ENCODE peak calls at places on chromosomes 2 and 18, in nine cellular contexts. One of them, this sample, is unnamed. For H3K27me3 and H3K9me3, the result is how much of the 10 kb centered on the place peaks cover.

GRCh38 chr18:54148151-54148550 is 76.3 kb downstream of the MBD2 start:
- DNase-seq in body of pancreas: no peak
- DNase-seq in Peyer's patch: no peak
- DNase-seq in uterus: no peak
- DNase-seq in sigmoid colon: no peak
- DNase-seq in HCT116: no peak
- DNase-seq in transverse colon: no peak
- DNase-seq in IMR-90: no peak
- DNase-seq in adrenal gland: no peak
- DNase-seq in this sample: no peak

GRCh38 chr18:22094375-22094767 is 75.0 kb upstream of the GATA6 start:
- DNase-seq in body of pancreas: no peak
- DNase-seq in Peyer's patch: no peak
- DNase-seq in uterus: no peak
- DNase-seq in sigmoid colon: no peak
- DNase-seq in HCT116: no peak
- DNase-seq in transverse colon: no peak
- DNase-seq in IMR-90: no peak
- DNase-seq in adrenal gland: no peak
- DNase-seq in this sample: no peak

GRCh38 chr2:44170337-44170736 is 1.7 kb downstream of the PPM1B start:
- DNase-seq in body of pancreas: peak
- DNase-seq in Peyer's patch: no peak
- DNase-seq in uterus: no peak
- DNase-seq in sigmoid colon: no peak
- DNase-seq in HCT116: no peak
- DNase-seq in transverse colon: no peak
- DNase-seq in IMR-90: peak
- DNase-seq in adrenal gland: no peak
- DNase-seq in this sample: no peak

GRCh38 chr2:171595456-171595855 is 73.2 kb downstream of the CYBRD1 start:
- DNase-seq in body of pancreas: no peak
- DNase-seq in Peyer's patch: no peak
- DNase-seq in uterus: no peak
- DNase-seq in sigmoid colon: no peak
- DNase-seq in HCT116: no peak
- DNase-seq in transverse colon: no peak
- DNase-seq in IMR-90: no peak
- DNase-seq in adrenal gland: no peak
- DNase-seq in this sample: no peak

GRCh38 chr2:106094101-106094860 is 99.8 kb downstream of the UXS1 start:
- DNase-seq in body of pancreas: no peak
- DNase-seq in Peyer's patch: peak
- DNase-seq in uterus: no peak
- DNase-seq in sigmoid colon: no peak
- DNase-seq in HCT116: no peak
- DNase-seq in transverse colon: no peak
- DNase-seq in IMR-90: no peak
- DNase-seq in adrenal gland: no peak
- DNase-seq in this sample: no peak

GRCh38 chr2:105417789-105418475 is 19.1 kb upstream of the FHL2 start:
- DNase-seq in body of pancreas: no peak
- DNase-seq in Peyer's patch: no peak
- DNase-seq in uterus: no peak
- DNase-seq in sigmoid colon: no peak
- DNase-seq in HCT116: no peak
- DNase-seq in transverse colon: no peak
- DNase-seq in IMR-90: peak
- DNase-seq in adrenal gland: no peak
- DNase-seq in this sample: no peak

GRCh38 chr2:98458207-98458606 is 13.5 kb downstream of the INPP4A start:
- DNase-seq in body of pancreas: no peak
- DNase-seq in Peyer's patch: peak
- DNase-seq in uterus: no peak
- DNase-seq in sigmoid colon: no peak
- DNase-seq in HCT116: no peak
- DNase-seq in transverse colon: no peak
- DNase-seq in IMR-90: peak
- DNase-seq in adrenal gland: no peak
- DNase-seq in this sample: no peak

GRCh38 chr2:27509326-27509725 is 12.7 kb downstream of the GCKR start:
- DNase-seq in body of pancreas: no peak
- DNase-seq in Peyer's patch: no peak
- DNase-seq in uterus: no peak
- DNase-seq in sigmoid colon: no peak
- DNase-seq in HCT116: no peak
- DNase-seq in transverse colon: no peak
- DNase-seq in IMR-90: peak
- DNase-seq in adrenal gland: no peak
- DNase-seq in this sample: no peak

GRCh38 chr18:75456277-75456676 is 28.8 kb upstream of the SMIM21 start:
- DNase-seq in body of pancreas: no peak
- DNase-seq in Peyer's patch: no peak
- DNase-seq in uterus: no peak
- DNase-seq in sigmoid colon: no peak
- DNase-seq in HCT116: no peak
- DNase-seq in transverse colon: no peak
- DNase-seq in IMR-90: no peak
- DNase-seq in adrenal gland: no peak
- DNase-seq in this sample: no peak

GRCh38 chr2:235187806-235188205 is 236.0 kb downstream of the SH3BP4 start:
- DNase-seq in body of pancreas: no peak
- DNase-seq in Peyer's patch: no peak
- DNase-seq in uterus: no peak
- DNase-seq in sigmoid colon: no peak
- DNase-seq in HCT116: no peak
- DNase-seq in transverse colon: no peak
- DNase-seq in IMR-90: no peak
- DNase-seq in adrenal gland: no peak
- DNase-seq in this sample: no peak
- TF ChIP-seq POLR2A in body of pancreas: no peak
- TF ChIP-seq POLR2A in Peyer's patch: no peak
- TF ChIP-seq POLR2A in uterus: no peak
- TF ChIP-seq POLR2A in sigmoid colon: no peak
- TF ChIP-seq POLR2A in HCT116: no peak
- TF ChIP-seq POLR2A in transverse colon: no peak
- TF ChIP-seq POLR2A in IMR-90: no peak
- TF ChIP-seq POLR2A in adrenal gland: no peak
- TF ChIP-seq POLR2A in this sample: no peak

GRCh38 chr2:118237451-118237850 is 149.2 kb downstream of the INSIG2 start:
- DNase-seq in body of pancreas: no peak
- DNase-seq in Peyer's patch: no peak
- DNase-seq in uterus: no peak
- DNase-seq in sigmoid colon: no peak
- DNase-seq in HCT116: no peak
- DNase-seq in transverse colon: no peak
- DNase-seq in IMR-90: no peak
- DNase-seq in adrenal gland: no peak
- DNase-seq in this sample: no peak

GRCh38 chr2:118232391-118233255 is 144.4 kb downstream of the INSIG2 start:
- DNase-seq in body of pancreas: no peak
- DNase-seq in Peyer's patch: no peak
- DNase-seq in uterus: no peak
- DNase-seq in sigmoid colon: no peak
- DNase-seq in HCT116: no peak
- DNase-seq in transverse colon: no peak
- DNase-seq in IMR-90: no peak
- DNase-seq in adrenal gland: no peak
- DNase-seq in this sample: no peak

GRCh38 chr2:118227698-118228508 is 139.6 kb downstream of the INSIG2 start:
- DNase-seq in body of pancreas: no peak
- DNase-seq in Peyer's patch: no peak
- DNase-seq in uterus: no peak
- DNase-seq in sigmoid colon: no peak
- DNase-seq in HCT116: no peak
- DNase-seq in transverse colon: no peak
- DNase-seq in IMR-90: no peak
- DNase-seq in adrenal gland: no peak
- DNase-seq in this sample: no peak

DNA sequence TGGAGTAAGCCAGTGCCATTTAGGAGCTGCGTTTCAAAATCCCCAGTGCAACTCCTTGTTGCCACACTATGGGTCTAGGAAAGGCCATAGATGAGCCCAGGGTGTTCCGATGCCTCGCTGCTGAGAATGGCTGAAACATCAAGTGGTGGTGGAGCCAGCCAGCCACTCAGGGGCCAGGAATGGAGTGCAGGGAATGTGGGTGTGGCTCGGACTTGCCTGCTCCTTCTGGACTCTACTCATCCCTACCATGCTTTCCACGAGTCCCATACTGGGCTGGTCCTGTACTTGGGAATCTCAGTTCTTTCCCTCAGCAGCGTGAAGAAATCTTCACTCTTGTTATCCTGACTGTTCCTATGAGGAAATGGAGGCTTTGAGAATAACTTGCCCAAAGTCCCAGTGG is 143.5 kb downstream of the INSIG2 start:
- DNase-seq in body of pancreas: no peak
- DNase-seq in Peyer's patch: no peak
- DNase-seq in uterus: no peak
- DNase-seq in sigmoid colon: no peak
- DNase-seq in HCT116: no peak
- DNase-seq in transverse colon: no peak
- DNase-seq in IMR-90: no peak
- DNase-seq in adrenal gland: no peak
- DNase-seq in this sample: no peak
- H3K27me3 ChIP-seq in body of pancreas: under half
- H3K27me3 ChIP-seq in Peyer's patch: under half
- H3K27me3 ChIP-seq in uterus: under half
- H3K27me3 ChIP-seq in sigmoid colon: under half
- H3K27me3 ChIP-seq in HCT116: under half
- H3K27me3 ChIP-seq in transverse colon: under half
- H3K27me3 ChIP-seq in IMR-90: under half
- H3K27me3 ChIP-seq in adrenal gland: under half
- H3K27me3 ChIP-seq in this sample: under half

DNA sequence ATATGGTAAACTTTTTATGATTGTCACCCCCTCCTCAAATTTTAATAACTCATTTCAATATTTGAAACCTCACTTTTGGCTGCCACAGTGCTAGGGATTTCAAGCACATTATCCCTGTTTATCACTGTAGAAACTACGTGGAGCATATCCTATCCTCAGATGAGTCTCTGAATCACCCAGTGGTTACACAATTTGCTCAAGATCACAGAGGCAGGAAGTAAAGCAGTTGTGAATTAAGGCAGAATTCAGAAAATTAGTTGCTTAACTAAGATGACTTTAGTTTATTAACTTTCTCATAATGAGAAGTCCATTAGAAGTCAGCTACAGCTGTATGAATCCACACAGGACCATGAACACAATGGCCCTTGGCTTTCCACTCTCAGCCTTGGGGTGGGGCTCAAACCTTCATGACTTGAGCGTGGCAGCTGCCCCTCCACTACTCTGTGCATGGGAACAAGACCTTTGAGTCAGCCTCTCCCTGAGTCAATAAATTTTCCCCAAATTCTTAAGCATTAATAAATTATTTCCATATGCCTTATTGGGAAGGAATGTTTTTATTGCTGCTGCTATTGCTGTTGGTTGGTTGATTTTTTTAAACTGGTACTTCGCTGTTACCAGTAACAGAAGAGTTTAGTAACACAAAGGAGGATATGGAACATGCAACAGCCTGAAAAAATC is 369.0 kb downstream of the CBLN2 start:
- DNase-seq in body of pancreas: no peak
- DNase-seq in Peyer's patch: no peak
- DNase-seq in uterus: no peak
- DNase-seq in sigmoid colon: no peak
- DNase-seq in HCT116: no peak
- DNase-seq in transverse colon: no peak
- DNase-seq in IMR-90: no peak
- DNase-seq in adrenal gland: no peak
- DNase-seq in this sample: no peak
- H3K9me3 ChIP-seq in body of pancreas: under half
- H3K9me3 ChIP-seq in Peyer's patch: under half
- H3K9me3 ChIP-seq in uterus: under half
- H3K9me3 ChIP-seq in sigmoid colon: under half
- H3K9me3 ChIP-seq in HCT116: under half
- H3K9me3 ChIP-seq in transverse colon: under half
- H3K9me3 ChIP-seq in IMR-90: under half
- H3K9me3 ChIP-seq in adrenal gland: under half
- H3K9me3 ChIP-seq in this sample: under half

GRCh38 chr2:54077088-54077900 is 38.1 kb upstream of the ACYP2 start:
- DNase-seq in body of pancreas: no peak
- DNase-seq in Peyer's patch: no peak
- DNase-seq in uterus: no peak
- DNase-seq in sigmoid colon: no peak
- DNase-seq in HCT116: no peak
- DNase-seq in transverse colon: no peak
- DNase-seq in IMR-90: no peak
- DNase-seq in adrenal gland: no peak
- DNase-seq in this sample: no peak
- TF ChIP-seq POLR2A in body of pancreas: no peak
- TF ChIP-seq POLR2A in Peyer's patch: no peak
- TF ChIP-seq POLR2A in uterus: no peak
- TF ChIP-seq POLR2A in sigmoid colon: no peak
- TF ChIP-seq POLR2A in HCT116: no peak
- TF ChIP-seq POLR2A in transverse colon: no peak
- TF ChIP-seq POLR2A in IMR-90: no peak
- TF ChIP-seq POLR2A in adrenal gland: no peak
- TF ChIP-seq POLR2A in this sample: no peak

GRCh38 chr18:45478889-45479288 is 136.4 kb upstream of the SLC14A2 start:
- DNase-seq in body of pancreas: no peak
- DNase-seq in Peyer's patch: no peak
- DNase-seq in uterus: no peak
- DNase-seq in sigmoid colon: no peak
- DNase-seq in HCT116: no peak
- DNase-seq in transverse colon: peak
- DNase-seq in IMR-90: no peak
- DNase-seq in adrenal gland: no peak
- DNase-seq in this sample: no peak

GRCh38 chr18:45482286-45482685 is 133.0 kb upstream of the SLC14A2 start:
- DNase-seq in body of pancreas: no peak
- DNase-seq in Peyer's patch: no peak
- DNase-seq in uterus: no peak
- DNase-seq in sigmoid colon: no peak
- DNase-seq in HCT116: no peak
- DNase-seq in transverse colon: no peak
- DNase-seq in IMR-90: no peak
- DNase-seq in adrenal gland: no peak
- DNase-seq in this sample: no peak

GRCh38 chr18:45481846-45482245 is 133.4 kb upstream of the SLC14A2 start:
- DNase-seq in body of pancreas: no peak
- DNase-seq in Peyer's patch: no peak
- DNase-seq in uterus: no peak
- DNase-seq in sigmoid colon: no peak
- DNase-seq in HCT116: no peak
- DNase-seq in transverse colon: no peak
- DNase-seq in IMR-90: no peak
- DNase-seq in adrenal gland: no peak
- DNase-seq in this sample: no peak

GRCh38 chr18:45480219-45481015 is 134.9 kb upstream of the SLC14A2 start:
- DNase-seq in body of pancreas: no peak
- DNase-seq in Peyer's patch: no peak
- DNase-seq in uterus: no peak
- DNase-seq in sigmoid colon: no peak
- DNase-seq in HCT116: no peak
- DNase-seq in transverse colon: no peak
- DNase-seq in IMR-90: no peak
- DNase-seq in adrenal gland: no peak
- DNase-seq in this sample: no peak
- H3K27me3 ChIP-seq in body of pancreas: under half
- H3K27me3 ChIP-seq in Peyer's patch: under half
- H3K27me3 ChIP-seq in uterus: under half
- H3K27me3 ChIP-seq in sigmoid colon: under half
- H3K27me3 ChIP-seq in HCT116: under half
- H3K27me3 ChIP-seq in transverse colon: under half
- H3K27me3 ChIP-seq in IMR-90: under half
- H3K27me3 ChIP-seq in adrenal gland: under half
- H3K27me3 ChIP-seq in this sample: under half